ENCODE peak calls at places on chromosomes 2 and 18, in seven cellular contexts. Y is C1 segment of cervical spinal cord, V is NCI-H1105 treated with DMSO at 0.1 percent for 48 hours, R is NCI-H2171 treated with DMSO at 0.1 percent for 48 hours, E is hippocampal formation, H is head of caudate nucleus, T is body of pancreas. U is an unnamed sample.

GRCh38 chr2:33223851-33224250 is 252.6 kb upstream of the RASGRP3 start:
- DNase-seq in H (no peak), E (no peak), T (no peak), Y (no peak), V (no peak), R (no peak), U (no peak)

GRCh38 chr18:9708057-9708881 is at the start of gene RAB31:
- DNase-seq in Y (no peak), H (peak; percentile 75), V (no peak), T (peak; percentile 60), E (peak; percentile 60), R (no peak), U (peak; percentile 74)

GRCh38 chr2:8102470-8102869 is 579.4 kb upstream of the ID2 start:
- DNase-seq in E (no peak), H (no peak), Y (no peak), R (no peak), V (no peak), T (no peak), U (no peak)

GRCh38 chr2:222038086-222038802 is 260.6 kb downstream of the PAX3 start:
- DNase-seq in T (no peak), V (peak; percentile 46), E (no peak), H (no peak), R (peak; percentile 55), Y (no peak), U (no peak)

GRCh38 chr2:71253476-71253875 is 26.6 kb upstream of the PAIP2B start:
- DNase-seq in V (no peak), T (no peak), Y (no peak), H (no peak), R (no peak), E (no peak), U (no peak)

GRCh38 chr2:22904126-22904684 is 480.8 kb upstream of the KLHL29 start:
- DNase-seq in Y (no peak), R (peak; percentile 23), V (no peak), H (no peak), T (peak; percentile 63), E (no peak), U (no peak)

GRCh38 chr18:59249186-59249774 is 24.0 kb downstream of the RAX start:
- DNase-seq in T (peak; percentile 73), V (peak; percentile 81), H (peak; percentile 48), R (peak; percentile 74), E (peak; percentile 69), Y (peak; percentile 4), U (no peak)

GRCh38 chr2:220147186-220147585 is 519.8 kb downstream of the SLC4A3 start:
- DNase-seq in R (no peak), H (no peak), T (no peak), V (no peak), Y (no peak), E (no peak), U (no peak)

GRCh38 chr2:239140346-239141020 is 260.3 kb downstream of the HDAC4 start:
- DNase-seq in E (no peak), V (no peak), T (no peak), R (no peak), H (no peak), Y (no peak), U (no peak)

GRCh38 chr2:236743623-236744280 is 174.1 kb downstream of the ACKR3 start:
- DNase-seq in H (no peak), Y (no peak), T (no peak), E (no peak), V (no peak), R (no peak), U (no peak)

GRCh38 chr2:26235089-26235488 is 9.3 kb downstream of the HADHA start:
- DNase-seq in H (no peak), E (no peak), R (peak; percentile 31), T (peak; percentile 29), Y (no peak), V (no peak), U (no peak)

GRCh38 chr2:155895016-155895415 is 437.5 kb downstream of the NR4A2 start:
- DNase-seq in Y (no peak), T (no peak), H (no peak), R (no peak), V (no peak), E (no peak), U (no peak)

GRCh38 chr2:25816249-25816648 is 62.0 kb downstream of the ASXL2 start:
- DNase-seq in Y (no peak), V (no peak), E (no peak), H (no peak), T (no peak), R (no peak), U (no peak)

GRCh38 chr2:85541753-85542457 is 2.9 kb downstream of the MAT2A start:
- DNase-seq in H (no peak), R (no peak), V (no peak), Y (no peak), E (no peak), T (peak; percentile 44), U (no peak)

GRCh38 chr2:43792653-43793052 is 18.8 kb downstream of the DYNC2LI1 start:
- DNase-seq in T (no peak), Y (no peak), H (no peak), R (no peak), E (no peak), V (no peak), U (no peak)

GRCh38 chr2:128685841-128686497 is 367.3 kb upstream of the HS6ST1 start:
- DNase-seq in V (no peak), Y (no peak), H (no peak), E (no peak), T (no peak), R (no peak), U (no peak)

GRCh38 chr2:23384551-23385349 is at the start of gene KLHL29:
- DNase-seq in T (peak; percentile 89), Y (peak; percentile 31), H (peak; percentile 79), V (peak; percentile 45), R (peak; percentile 69), E (peak; percentile 27), U (peak; percentile 18)

GRCh38 chr2:191453756-191454155 is 208.6 kb downstream of the MYO1B start:
- DNase-seq in V (no peak), T (no peak), R (no peak), E (no peak), Y (no peak), H (no peak), U (no peak)

GRCh38 chr2:7133521-7133920 is 216.3 kb downstream of the RNF144A start:
- DNase-seq in Y (no peak), V (no peak), H (no peak), R (no peak), E (no peak), T (no peak), U (no peak)

GRCh38 chr2:44786045-44786817 is 155.3 kb upstream of the SIX3 start:
- DNase-seq in T (no peak), E (no peak), R (no peak), V (no peak), Y (no peak), H (no peak), U (no peak)

GRCh38 chr2:18924905-18925691 is 335.7 kb upstream of the NT5C1B start:
- DNase-seq in T (no peak), R (no peak), V (no peak), Y (no peak), H (no peak), E (no peak), U (no peak)

GRCh38 chr2:129199501-129199900 is 780.0 kb upstream of the RAB6C start:
- DNase-seq in Y (no peak), E (no peak), H (no peak), R (no peak), T (no peak), V (no peak), U (no peak)

GRCh38 chr18:37497836-37498518 is 67.6 kb downstream of the CELF4 start:
- DNase-seq in V (no peak), E (no peak), T (no peak), R (no peak), H (no peak), Y (no peak), U (no peak)

GRCh38 chr2:159903404-159904126 is 105.6 kb upstream of the CD302 start:
- DNase-seq in R (no peak), T (peak; percentile 19), Y (no peak), E (no peak), H (peak; percentile 1), V (no peak), U (no peak)

U was measured in hypothalamus.